ENCODE peak calls at places on chromosomes 3 and 15, in ten cellular contexts. N is Peyer's patch; A is bronchial epithelial cell; T is astrocyte of the spinal cord; C is ovary; Y is GM23338; D is mammary epithelial cell; S is activated CD8-positive, alpha-beta T cell treated with anti-CD3 and anti-CD28 coated beads for 36 hours; K is ascending aorta; E is thyroid gland. U is an unnamed sample.

GRCh38 chr3:149968216-149968615 is 2.5 kb downstream of the PFN2 start:
- DNase-seq in K (no peak), E (no peak), N (no peak), Y (peak; percentile 16), D (peak; percentile 51), S (no peak), A (peak; percentile 54), T (peak; percentile 58), C (no peak), U (no peak)

GRCh38 chr3:151319613-151320012 is 3.0 kb upstream of the GPR87 start:
- DNase-seq in T (no peak), D (no peak), Y (no peak), E (no peak), A (peak; percentile 67), N (no peak), K (no peak), S (no peak), C (no peak), U (no peak)

GRCh38 chr3:182118081-182118480 is 406.4 kb downstream of the SOX2 start:
- DNase-seq in S (no peak), Y (no peak), N (no peak), T (peak; percentile 94), K (no peak), D (peak; percentile 91), E (no peak), A (peak; percentile 75), C (no peak), U (no peak)

GRCh38 chr3:72361990-72362389 is 486.3 kb downstream of the SHQ1 start:
- DNase-seq in S (no peak), Y (no peak), K (no peak), D (no peak), A (no peak), C (no peak), N (no peak), E (no peak), T (no peak), U (no peak)

GRCh38 chr3:151230644-151231043 is 27.6 kb upstream of the GPR171 start:
- DNase-seq in C (no peak), A (no peak), Y (no peak), T (no peak), S (no peak), N (no peak), K (no peak), D (no peak), E (no peak), U (no peak)

GRCh38 chr3:97510795-97511194 is 253.8 kb upstream of the ARL6 start:
- DNase-seq in A (no peak), K (no peak), D (no peak), T (no peak), Y (peak; percentile 37), C (no peak), N (no peak), E (no peak), S (no peak), U (no peak)

GRCh38 chr3:107241217-107241616 is 136.0 kb upstream of the CCDC54 start:
- DNase-seq in A (peak; percentile 44), Y (peak; percentile 31), T (peak; percentile 47), D (peak; percentile 71), C (peak; percentile 55), K (no peak), S (peak; percentile 28), E (peak; percentile 64), N (peak; percentile 28), U (no peak)

GRCh38 chr15:65177901-65178300 is 7.2 kb downstream of the CLPX start:
- DNase-seq in S (no peak), D (peak; percentile 68), A (peak; percentile 90), T (no peak), Y (no peak), N (no peak), K (no peak), E (no peak), C (no peak), U (no peak)

GRCh38 chr3:186882881-186883685 is 40.6 kb downstream of the ADIPOQ start:
- DNase-seq in N (no peak), E (no peak), A (peak; percentile 97), K (no peak), T (peak; percentile 72), S (peak; percentile 69), C (no peak), D (peak; percentile 91), Y (no peak), U (no peak)

GRCh38 chr3:105823149-105823866 is 45.5 kb downstream of the CBLB start:
- DNase-seq in A (peak; percentile 94), K (no peak), T (peak; percentile 94), S (peak; percentile 57), E (no peak), C (peak; percentile 32), D (peak; percentile 87), Y (no peak), N (no peak), U (no peak)

GRCh38 chr15:35495075-35495474 is 50.9 kb downstream of the DPH6 start:
- DNase-seq in S (no peak), T (no peak), C (no peak), A (no peak), Y (no peak), N (no peak), D (no peak), E (no peak), K (no peak), U (no peak)

GRCh38 chr3:15325228-15325627 is 7.2 kb downstream of the SH3BP5 start:
- DNase-seq in N (no peak), A (no peak), E (peak; percentile 47), C (peak; percentile 38), D (peak; percentile 36), T (peak; percentile 53), Y (peak; percentile 75), S (no peak), K (no peak), U (no peak)

GRCh38 chr3:123258811-123259420 is 57.2 kb downstream of the SEC22A start:
- DNase-seq in S (no peak), A (peak; percentile 57), C (no peak), K (no peak), N (no peak), E (no peak), T (peak; percentile 65), D (peak; percentile 41), Y (peak; percentile 51), U (no peak)

GRCh38 chr3:47857151-47857550 is 54.2 kb downstream of the DHX30 start:
- DNase-seq in Y (no peak), T (no peak), K (no peak), D (no peak), S (no peak), A (no peak), E (no peak), C (no peak), N (no peak), U (no peak)

GRCh38 chr3:8579101-8579500 is 65.5 kb downstream of the SSUH2 start:
- DNase-seq in Y (no peak), S (no peak), A (peak; percentile 12), D (peak; percentile 24), K (peak; percentile 60), T (no peak), E (no peak), N (no peak), C (no peak), U (no peak)

GRCh38 chr3:116512931-116513330 is 67.6 kb upstream of the LSAMP start:
- DNase-seq in C (no peak), N (no peak), S (no peak), E (no peak), D (no peak), Y (no peak), A (no peak), K (no peak), T (no peak), U (no peak)

GRCh38 chr3:116512281-116512680 is 67.0 kb upstream of the LSAMP start:
- DNase-seq in Y (no peak), A (no peak), S (no peak), E (no peak), D (no peak), C (no peak), K (no peak), N (no peak), T (no peak), U (no peak)

GRCh38 chr3:116517308-116517707 is 72.0 kb upstream of the LSAMP start:
- DNase-seq in E (no peak), Y (peak; percentile 72), A (peak; percentile 10), N (no peak), K (no peak), T (peak; percentile 5), C (no peak), D (no peak), S (no peak), U (no peak)
- TF ChIP-seq CTCF in E (no peak), Y (peak; percentile 81), A (peak; percentile 1), N (no peak), K (no peak), T (peak; percentile 33), C (no peak), D (peak; percentile 31), S (peak; percentile 13), U (no peak)

DNA sequence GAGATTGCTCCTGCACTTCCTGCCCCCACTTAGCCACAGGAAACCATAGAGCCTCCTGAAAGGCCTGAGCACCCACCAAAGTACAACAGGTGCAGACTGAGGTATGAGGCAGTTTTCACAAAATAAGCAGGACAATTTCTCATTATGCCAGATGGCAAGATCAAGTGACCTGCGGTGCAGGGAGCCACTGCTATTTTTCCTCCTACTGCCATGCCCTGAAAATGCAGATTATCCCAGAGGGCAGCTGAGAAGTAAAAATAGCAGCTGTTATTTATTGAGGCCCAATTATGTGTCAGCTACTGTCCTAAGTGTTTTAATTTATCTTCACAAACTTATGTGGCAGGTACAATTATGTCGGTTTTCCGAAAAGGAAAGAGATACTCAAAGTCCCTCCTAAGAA is 209.5 kb upstream of the ST8SIA2 start:
- DNase-seq in K (no peak), S (no peak), A (no peak), Y (no peak), T (no peak), D (no peak), N (no peak), C (no peak), E (no peak), U (no peak)
- TF ChIP-seq CTCF in K (no peak), S (no peak), A (no peak), Y (no peak), T (no peak), D (no peak), N (no peak), C (no peak), E (no peak), U (no peak)

GRCh38 chr3:100796556-100796955 is 87.3 kb downstream of the TFG start:
- DNase-seq in E (no peak), A (peak; percentile 43), T (peak; percentile 53), N (no peak), C (no peak), S (no peak), Y (peak; percentile 53), D (peak; percentile 19), K (no peak), U (no peak)
- TF ChIP-seq CTCF in E (peak; percentile 56), A (peak; percentile 14), T (peak; percentile 42), N (no peak), C (no peak), S (peak; percentile 35), Y (peak; percentile 52), D (peak; percentile 30), K (no peak), U (no peak)

DNA sequence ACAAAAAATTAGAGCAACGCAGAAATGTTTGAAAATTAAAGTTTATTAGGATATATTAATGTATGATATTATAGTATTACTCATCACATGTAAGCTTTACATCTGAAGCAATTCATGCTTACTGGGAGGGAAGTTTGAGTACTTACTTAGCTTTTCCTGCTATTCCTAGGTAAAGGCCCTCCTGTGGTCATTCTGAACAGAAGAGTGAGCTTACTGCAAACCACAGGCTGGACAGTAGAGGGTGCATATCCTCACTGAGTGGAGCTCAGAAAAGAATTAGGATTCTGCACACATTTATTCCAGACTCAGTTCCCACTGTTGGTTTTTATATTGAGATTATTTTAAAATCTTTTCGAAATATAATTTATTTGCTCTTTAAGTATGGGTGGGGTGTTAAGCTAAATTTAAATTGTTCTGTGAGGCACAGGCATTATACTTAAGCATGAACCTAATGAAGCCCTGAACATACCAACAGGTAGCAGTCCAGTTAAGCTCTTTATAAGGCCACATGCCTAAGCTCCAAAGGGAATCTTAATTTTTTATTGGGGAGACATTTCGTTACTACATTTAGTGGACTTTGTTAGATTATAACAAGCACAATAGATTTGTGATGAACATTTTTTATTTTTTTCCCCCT is 10.2 kb downstream of the MRPS22 start:
- DNase-seq in E (peak; percentile 16), D (peak; percentile 54), N (no peak), K (no peak), A (peak; percentile 66), S (no peak), C (no peak), T (peak; percentile 67), Y (peak; percentile 74), U (no peak)
- TF ChIP-seq CTCF in E (peak; percentile 53), D (peak; percentile 60), N (no peak), K (peak; percentile 23), A (peak; percentile 68), S (peak; percentile 37), C (no peak), T (peak; percentile 92), Y (peak; percentile 68), U (no peak)